ENCODE peak calls at places on chromosome 14, in six cellular contexts. A is A549, I is endothelial cell of umbilical vein, G is K562, M is HepG2, F is GM12878. H is an unnamed sample.

GRCh38 chr14:70097576-70098256 is 91.0 kb downstream of the SLC8A3 start:
- DNase-seq in M (no peak), F (no peak), G (no peak), I (no peak), A (no peak), H (no peak)

GRCh38 chr14:22656945-22657711 is 13.0 kb upstream of the OR6J1 start:
- DNase-seq in I (peak; percentile 16), A (no peak), M (no peak), G (no peak), F (no peak), H (no peak)

GRCh38 chr14:39614292-39614923 is 182.2 kb upstream of the FBXO33 start:
- DNase-seq in M (peak; percentile 30), F (no peak), I (no peak), G (no peak), A (no peak), H (no peak)

GRCh38 chr14:104356738-104357688 is 218.6 kb downstream of the KIF26A start:
- DNase-seq in F (no peak), G (no peak), A (no peak), I (no peak), M (no peak), H (no peak)

GRCh38 chr14:84825481-84825880 is 704.5 kb upstream of the FLRT2 start:
- DNase-seq in A (no peak), I (no peak), G (no peak), F (no peak), M (no peak), H (no peak)

GRCh38 chr14:75822522-75823288 is 159.1 kb downstream of the TGFB3 start:
- DNase-seq in F (no peak), G (no peak), I (no peak), M (no peak), A (no peak), H (no peak)

GRCh38 chr14:28758253-28758915 is 8.2 kb upstream of the FOXG1 start:
- DNase-seq in M (no peak), F (no peak), A (no peak), G (no peak), I (no peak), H (no peak)

GRCh38 chr14:73397810-73398209 is 60.5 kb downstream of the NUMB start:
- DNase-seq in M (no peak), A (no peak), G (no peak), I (no peak), F (no peak), H (no peak)

GRCh38 chr14:104023325-104024055 is 62.0 kb upstream of the ASPG start:
- DNase-seq in G (no peak), M (no peak), A (no peak), F (no peak), I (no peak), H (no peak)

GRCh38 chr14:103074699-103075341 is 9.2 kb upstream of the LBHD2 start:
- DNase-seq in G (peak; percentile 85), M (peak; percentile 70), I (no peak), F (no peak), A (peak; percentile 54), H (no peak)

GRCh38 chr14:81384900-81385299 is 15.2 kb downstream of the STON2 start:
- DNase-seq in A (no peak), M (peak; percentile 10), F (no peak), G (no peak), I (no peak), H (no peak)

GRCh38 chr14:49550284-49551184 is 35.6 kb downstream of the RPS29 start:
- DNase-seq in M (peak; percentile 12), G (no peak), A (no peak), I (peak; percentile 31), F (no peak), H (peak; percentile 11)

GRCh38 chr14:100587763-100588411 is 670 bp upstream of the BEGAIN start:
- DNase-seq in F (no peak), M (no peak), I (no peak), A (no peak), G (no peak), H (peak; percentile 40)

GRCh38 chr14:50321009-50321660 is 9.0 kb downstream of the DMAC2L start:
- DNase-seq in F (peak; percentile 82), I (peak; percentile 96), G (peak; percentile 52), M (peak; percentile 68), A (peak; percentile 74), H (peak; percentile 95)

GRCh38 chr14:104893435-104894207 is 28.6 kb downstream of the CEP170B start:
- DNase-seq in I (no peak), F (no peak), G (peak; percentile 33), A (no peak), M (no peak), H (peak; percentile 2)

GRCh38 chr14:99278836-99279235 is 6.8 kb upstream of the BCL11B start:
- DNase-seq in F (no peak), A (no peak), M (no peak), I (no peak), G (no peak), H (no peak)

GRCh38 chr14:89245802-89246201 is 171.2 kb downstream of the FOXN3 start:
- DNase-seq in I (no peak), M (no peak), A (no peak), G (no peak), F (no peak), H (no peak)
- TF ChIP-seq POLR2A in I (no peak), M (no peak), A (no peak), G (no peak), F (no peak), H (no peak)

GRCh38 chr14:64795211-64795610 is 84.5 kb downstream of the SPTB start:
- DNase-seq in F (no peak), M (no peak), G (no peak), I (no peak), A (no peak), H (no peak)
- H3K4me3 ChIP-seq in F (no peak overlapping the region), M (no peak overlapping the region), G (no peak overlapping the region), I (no peak overlapping the region), A (no peak overlapping the region), H (no peak overlapping the region)

DNA sequence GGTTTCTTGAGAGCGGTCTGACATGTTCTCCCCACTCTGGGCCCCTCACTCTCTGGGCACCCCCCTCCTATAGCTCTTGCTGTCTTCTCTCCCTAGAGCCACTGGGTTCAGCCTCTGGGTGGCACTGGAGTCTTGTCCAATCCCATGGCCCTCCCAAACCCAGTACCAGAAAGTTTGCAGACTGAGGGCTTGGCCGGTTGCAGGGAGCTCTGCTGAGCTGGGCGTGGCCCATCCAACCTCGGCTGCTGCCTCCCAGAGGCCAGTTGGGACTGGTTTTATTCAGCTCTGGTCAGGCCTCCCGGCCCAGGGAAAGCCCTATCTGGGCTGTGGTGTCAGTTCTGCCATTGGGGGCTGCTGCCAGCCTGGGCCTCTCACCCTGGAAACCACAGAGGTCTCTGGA is 37.9 kb downstream of the ISCA2 start:
- DNase-seq in G (peak; percentile 37), M (peak; percentile 16), I (peak; percentile 13), A (peak; percentile 44), F (no peak), H (peak; percentile 35)
- TF ChIP-seq MYC in G (no peak), M (no peak), I (no peak), A (no peak), F (no peak), H (no peak)

DNA sequence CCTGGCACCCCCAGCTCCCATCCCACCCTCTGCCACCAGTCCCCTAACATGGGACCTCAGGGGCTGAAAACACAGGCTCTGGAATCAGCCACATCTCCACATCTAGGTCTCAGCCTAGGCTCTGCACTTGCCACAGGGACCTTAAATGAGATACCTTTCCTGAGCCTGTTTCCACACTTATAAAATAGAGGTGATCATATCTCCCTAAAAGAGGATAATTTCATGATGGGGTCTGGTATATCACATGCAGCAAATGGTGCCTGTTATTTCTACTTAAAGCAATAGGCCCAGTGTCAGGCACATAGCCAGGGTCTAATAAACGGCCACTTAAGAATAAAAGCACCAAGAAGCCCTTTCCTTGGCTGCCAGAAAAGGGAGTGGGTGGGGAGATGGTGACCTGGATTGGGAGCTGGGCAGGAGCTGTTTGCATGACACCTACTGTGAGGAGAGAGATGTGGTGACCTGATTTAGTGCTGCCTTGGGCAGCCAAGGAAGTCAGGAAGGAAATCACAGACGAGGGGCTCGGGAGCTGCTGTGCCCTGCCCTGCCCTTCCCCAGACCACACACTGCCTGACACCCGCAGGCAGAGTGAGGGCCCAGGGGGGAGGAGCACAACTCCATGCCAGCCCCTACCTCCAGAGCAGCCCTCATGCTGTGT is 71.2 kb downstream of the IRF2BPL start:
- DNase-seq in A (no peak), F (no peak), I (peak; percentile 48), M (no peak), G (no peak), H (peak; percentile 33)
- TF ChIP-seq POLR2A in A (no peak), F (no peak), I (no peak), M (no peak), G (no peak), H (no peak)

H was measured in NB4.